ENCODE peak calls at places on chromosomes 1 and 21, in eight cellular contexts. P is A172, Y is AG10803, C is NCI-H345, T is anterior cingulate cortex, I is activated T-helper 1 cell treated with Interleukin-2 at 50 U/mL for 16 hours, U is posterior cingulate gyrus, D is tibial artery. H is an unnamed sample.

GRCh38 chr1:161092621-161093028 is 3.3 kb upstream of the NECTIN4 start:
- DNase-seq in P (peak; percentile 72), Y (no peak), C (no peak), T (no peak), I (no peak), U (no peak), D (peak; percentile 46), H (no peak)

GRCh38 chr1:53734650-53735211 is 4.2 kb downstream of the GLIS1 start:
- DNase-seq in P (no peak), Y (peak; percentile 79), C (no peak), T (no peak), I (no peak), U (no peak), D (no peak), H (no peak)

GRCh38 chr1:167291539-167292195 is 71.0 kb downstream of the POU2F1 start:
- DNase-seq in P (no peak), Y (no peak), C (no peak), T (no peak), I (no peak), U (no peak), D (no peak), H (no peak)

GRCh38 chr1:26031196-26031902 is 9.8 kb downstream of the EXTL1 start:
- DNase-seq in P (no peak), Y (peak; percentile 86), C (no peak), T (no peak), I (no peak), U (no peak), D (no peak), H (no peak)

GRCh38 chr1:10900691-10901090 is 104.2 kb upstream of the CASZ1 start:
- DNase-seq in P (peak; percentile 28), Y (no peak), C (no peak), T (no peak), I (no peak), U (no peak), D (no peak), H (no peak)

GRCh38 chr1:28456078-28456477 is 49.8 kb upstream of the RCC1 start:
- DNase-seq in P (peak; percentile 42), Y (peak; percentile 65), C (no peak), T (no peak), I (no peak), U (no peak), D (no peak), H (no peak)

GRCh38 chr1:118298397-118298796 is 113.4 kb upstream of the SPAG17 start:
- DNase-seq in P (no peak), Y (no peak), C (no peak), T (no peak), I (no peak), U (no peak), D (no peak), H (no peak)

GRCh38 chr1:197327776-197328364 is 59.8 kb downstream of the CRB1 start:
- DNase-seq in P (peak; percentile 18), Y (peak; percentile 6), C (no peak), T (no peak), I (no peak), U (no peak), D (no peak), H (no peak)

GRCh38 chr1:215971793-215972441 is 404.8 kb downstream of the KCTD3 start:
- DNase-seq in P (no peak), Y (no peak), C (no peak), T (no peak), I (no peak), U (no peak), D (no peak), H (no peak)

GRCh38 chr21:45286671-45287437 is 841 bp downstream of the POFUT2 start:
- DNase-seq in P (no peak), Y (no peak), C (no peak), T (no peak), I (no peak), U (no peak), D (peak; percentile 66), H (peak; percentile 23)

GRCh38 chr1:200042119-200042436 is 14.6 kb downstream of the NR5A2 start:
- DNase-seq in P (no peak), Y (no peak), C (no peak), T (no peak), I (no peak), U (no peak), D (no peak), H (no peak)

GRCh38 chr1:163178628-163179027 is 24.1 kb downstream of the RGS5 start:
- DNase-seq in P (no peak), Y (peak; percentile 43), C (no peak), T (no peak), I (no peak), U (no peak), D (no peak), H (no peak)